ENCODE peak calls at places on chromosome 9, in ten cellular contexts. C is AG04450, H is GM20000, P is neural crest cell, N is K562, S is nephron progenitor cell, E is progenitor cell of endocrine pancreas, U is ascending aorta, X is coronary artery, I is heart left ventricle. O is an unnamed sample.

GRCh38 chr9:113355197-113355596 is 5.9 kb downstream of the BSPRY start:
- DNase-seq in C (no peak), H (no peak), P (no peak), N (peak; percentile 61), S (no peak), E (no peak), U (no peak), X (no peak), I (no peak), O (no peak)

GRCh38 chr9:134066923-134067851 is 639 bp downstream of the BRD3 start:
- DNase-seq in C (no peak), H (peak; percentile 72), P (peak; percentile 34), N (peak; percentile 53), S (peak; percentile 64), E (peak; percentile 32), U (no peak), X (peak; percentile 75), I (no peak), O (no peak)

GRCh38 chr9:70392189-70392588 is 22.3 kb downstream of the KLF9 start:
- DNase-seq in C (no peak), H (no peak), P (no peak), N (no peak), S (no peak), E (no peak), U (no peak), X (no peak), I (no peak), O (no peak)

GRCh38 chr9:109449036-109449798 is 48.9 kb downstream of the PTPN3 start:
- DNase-seq in C (no peak), H (no peak), P (no peak), N (no peak), S (no peak), E (no peak), U (no peak), X (no peak), I (no peak), O (peak; percentile 65)

GRCh38 chr9:87336914-87337333 is 160.7 kb upstream of the DAPK1 start:
- DNase-seq in C (peak; percentile 38), H (peak; percentile 48), P (no peak), N (peak; percentile 41), S (no peak), E (no peak), U (no peak), X (no peak), I (peak; percentile 18), O (no peak)

GRCh38 chr9:86349271-86349670 is 4.9 kb downstream of the TUT7 start:
- DNase-seq in C (no peak), H (no peak), P (no peak), N (no peak), S (no peak), E (no peak), U (no peak), X (no peak), I (no peak), O (no peak)

GRCh38 chr9:76297721-76298239 is 96.4 kb downstream of the RFK start:
- DNase-seq in C (no peak), H (no peak), P (no peak), N (no peak), S (peak; percentile 2), E (no peak), U (no peak), X (no peak), I (peak; percentile 25), O (no peak)

GRCh38 chr9:16133556-16134227 is 580.8 kb downstream of the CCDC171 start:
- DNase-seq in C (no peak), H (peak; percentile 59), P (peak; percentile 35), N (peak; percentile 28), S (peak; percentile 48), E (no peak), U (no peak), X (no peak), I (no peak), O (no peak)

GRCh38 chr9:34685591-34685990 is 5.5 kb downstream of the CCL19 start:
- DNase-seq in C (no peak), H (no peak), P (no peak), N (no peak), S (no peak), E (no peak), U (no peak), X (no peak), I (no peak), O (no peak)

GRCh38 chr9:100066539-100066938 is 32.3 kb downstream of the ERP44 start:
- DNase-seq in C (no peak), H (peak; percentile 31), P (no peak), N (no peak), S (no peak), E (no peak), U (no peak), X (no peak), I (peak; percentile 32), O (no peak)

GRCh38 chr9:115328228-115328627 is 210.3 kb upstream of the TNC start:
- DNase-seq in C (no peak), H (no peak), P (no peak), N (no peak), S (peak; percentile 8), E (no peak), U (peak; percentile 56), X (no peak), I (peak; percentile 32), O (no peak)

GRCh38 chr9:108049026-108049591 is 559.5 kb upstream of the KLF4 start:
- DNase-seq in C (peak; percentile 84), H (no peak), P (no peak), N (peak; percentile 18), S (no peak), E (no peak), U (no peak), X (no peak), I (no peak), O (no peak)

GRCh38 chr9:72943844-72944462 is 8.9 kb downstream of the ALDH1A1 start:
- DNase-seq in C (no peak), H (no peak), P (no peak), N (no peak), S (no peak), E (no peak), U (no peak), X (no peak), I (no peak), O (no peak)

GRCh38 chr9:124047106-124047716 is 35.6 kb downstream of the LHX2 start:
- DNase-seq in C (no peak), H (no peak), P (no peak), N (no peak), S (no peak), E (no peak), U (no peak), X (no peak), I (no peak), O (no peak)

GRCh38 chr9:129209580-129209979 is 31.5 kb upstream of the IER5L start:
- DNase-seq in C (no peak), H (no peak), P (no peak), N (no peak), S (no peak), E (no peak), U (no peak), X (no peak), I (no peak), O (no peak)

GRCh38 chr9:16126042-16126441 is 573.2 kb downstream of the CCDC171 start:
- DNase-seq in C (no peak), H (no peak), P (no peak), N (no peak), S (no peak), E (no peak), U (no peak), X (no peak), I (no peak), O (no peak)

GRCh38 chr9:98796364-98797101 is at the start of gene ANKS6:
- DNase-seq in C (peak; percentile 27), H (peak; percentile 95), P (peak; percentile 87), N (peak; percentile 94), S (peak; percentile 96), E (peak; percentile 91), U (peak; percentile 19), X (peak; percentile 82), I (peak; percentile 81), O (peak; percentile 96)

DNA sequence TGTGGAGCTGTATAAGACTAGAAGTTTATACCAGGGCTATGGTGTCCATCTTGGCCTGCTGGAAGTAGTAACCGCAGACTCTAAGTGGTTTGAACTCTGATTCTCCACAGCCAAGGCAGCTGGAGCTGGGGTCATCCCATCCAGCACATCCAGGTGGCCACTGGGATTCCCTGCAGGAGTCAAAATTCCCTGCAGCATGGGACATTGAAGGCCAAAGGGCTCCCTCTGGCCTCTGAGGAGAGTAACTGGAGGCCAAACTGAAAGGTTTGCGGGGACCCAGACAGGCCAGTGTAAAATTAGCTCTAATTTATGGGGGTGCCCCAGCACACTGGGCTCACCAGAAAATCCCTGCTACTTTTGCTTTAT is 12.2 kb upstream of the PRXL2C start:
- DNase-seq in C (no peak), H (no peak), P (no peak), N (no peak), S (no peak), E (no peak), U (no peak), X (no peak), I (no peak), O (no peak)
- TF ChIP-seq CTCF in C (no peak), H (no peak), P (no peak), N (no peak), S (no peak), E (no peak), U (no peak), X (no peak), I (no peak), O (no peak)

DNA sequence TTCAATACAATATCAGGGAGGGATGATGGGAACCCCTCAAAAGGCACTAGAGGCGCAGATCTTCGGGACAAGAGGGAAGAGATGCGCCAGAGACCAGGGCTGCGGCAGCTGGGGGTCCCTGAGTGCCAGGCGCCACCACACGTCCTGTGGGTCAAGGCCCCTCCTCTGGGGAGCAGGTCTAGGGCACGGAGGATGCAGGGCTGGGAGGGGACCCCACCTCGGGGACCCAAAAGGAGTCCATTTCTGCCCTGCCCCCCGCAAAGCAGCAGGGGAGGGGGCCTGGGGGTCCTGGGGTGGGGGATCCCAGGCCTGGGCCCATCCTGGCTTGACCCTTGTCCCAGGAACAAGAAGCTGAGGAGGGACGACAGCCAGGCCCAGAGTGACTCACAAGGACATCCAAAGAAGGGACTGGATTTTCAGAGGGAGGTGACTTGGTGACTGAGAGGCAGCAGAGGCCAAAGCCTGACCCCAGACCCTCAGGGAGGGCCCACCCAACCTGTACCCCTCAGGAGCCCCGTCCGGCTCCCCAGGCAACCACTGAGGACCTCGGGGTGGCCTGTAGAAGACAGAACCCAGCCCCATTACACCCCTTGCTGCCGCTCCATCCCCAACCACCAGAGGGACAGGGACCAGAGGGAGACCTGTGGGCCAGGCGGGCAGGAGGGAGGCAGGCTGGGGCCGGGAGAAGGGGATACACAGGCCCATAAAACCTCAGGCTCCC is 54.2 kb downstream of the LRSAM1 start:
- DNase-seq in C (no peak), H (peak; percentile 78), P (peak; percentile 45), N (peak; percentile 56), S (peak; percentile 61), E (peak; percentile 35), U (no peak), X (no peak), I (no peak), O (no peak)
- TF ChIP-seq CTCF in C (peak; percentile 67), H (peak; percentile 15), P (peak; percentile 60), N (peak; percentile 67), S (peak; percentile 47), E (peak; percentile 50), U (peak; percentile 40), X (peak; percentile 34), I (peak; percentile 43), O (peak; percentile 52)

GRCh38 chr9:136438548-136438908 is 1.1 kb downstream of the INPP5E start:
- DNase-seq in C (no peak), H (peak; percentile 57), P (peak; percentile 18), N (no peak), S (peak; percentile 42), E (no peak), U (no peak), X (no peak), I (no peak), O (no peak)
- TF ChIP-seq CTCF in C (no peak), H (no peak), P (no peak), N (no peak), S (no peak), E (no peak), U (no peak), X (no peak), I (no peak), O (no peak)

GRCh38 chr9:91586282-91586681 is 162.7 kb upstream of the NFIL3 start:
- DNase-seq in C (no peak), H (no peak), P (no peak), N (no peak), S (no peak), E (no peak), U (no peak), X (no peak), I (no peak), O (no peak)
- TF ChIP-seq CTCF in C (no peak), H (no peak), P (no peak), N (no peak), S (no peak), E (no peak), U (no peak), X (no peak), I (no peak), O (no peak)